ENCODE peak calls at places on chromosomes 2 and 18, in five cellular contexts. F, P, Y, H and M are unnamed samples.

GRCh38 chr2:207902822-207903221 is 122.5 kb downstream of the PLEKHM3 start:
- DNase-seq in F (no peak), P (no peak), Y (no peak), H (no peak), M (no peak)

GRCh38 chr18:31497711-31498449 is at the start of gene DSG2:
- DNase-seq in F (no peak), P (peak), Y (no peak), H (peak), M (no peak)

GRCh38 chr2:219627105-219628100 is at the start of gene SLC4A3:
- DNase-seq in F (no peak), P (peak), Y (peak), H (peak), M (no peak)

GRCh38 chr2:151774506-151774905 is 40.2 kb upstream of the NEB start:
- DNase-seq in F (no peak), P (no peak), Y (peak), H (no peak), M (no peak)

GRCh38 chr2:30385327-30385726 is 61.7 kb upstream of the LCLAT1 start:
- DNase-seq in F (no peak), P (no peak), Y (peak), H (peak), M (no peak)

GRCh38 chr2:68251855-68252406 is 401 bp downstream of the PPP3R1 start:
- DNase-seq in F (peak), P (peak), Y (peak), H (peak), M (peak)

GRCh38 chr2:74979844-74980243 is 21.4 kb downstream of the POLE4 start:
- DNase-seq in F (no peak), P (no peak), Y (no peak), H (no peak), M (no peak)

GRCh38 chr2:17355608-17356329 is 162.5 kb downstream of the RAD51AP2 start:
- DNase-seq in F (no peak), P (no peak), Y (no peak), H (no peak), M (no peak)

GRCh38 chr18:73688851-73689659 is 458.6 kb downstream of the FBXO15 start:
- DNase-seq in F (no peak), P (no peak), Y (peak), H (peak), M (no peak)

GRCh38 chr2:172735646-172736418 is at the start of gene RAPGEF4:
- DNase-seq in F (no peak), P (peak), Y (no peak), H (peak), M (no peak)

GRCh38 chr2:106116248-106116647 is 77.9 kb downstream of the UXS1 start:
- DNase-seq in F (no peak), P (no peak), Y (no peak), H (no peak), M (no peak)

GRCh38 chr18:58599106-58599505 is 29.8 kb downstream of the ALPK2 start:
- DNase-seq in F (no peak), P (no peak), Y (peak), H (no peak), M (no peak)

GRCh38 chr2:168465594-168465993 is 9.5 kb downstream of the CERS6 start:
- DNase-seq in F (no peak), P (no peak), Y (no peak), H (no peak), M (no peak)

GRCh38 chr18:70418551-70419311 is 129.9 kb downstream of the SOCS6 start:
- DNase-seq in F (no peak), P (no peak), Y (no peak), H (no peak), M (no peak)

GRCh38 chr2:65880451-65880850 is 448.1 kb upstream of the SPRED2 start:
- DNase-seq in F (no peak), P (no peak), Y (peak), H (no peak), M (no peak)

GRCh38 chr2:226703501-226703900 is 96.1 kb downstream of the IRS1 start:
- DNase-seq in F (no peak), P (no peak), Y (no peak), H (no peak), M (no peak)

GRCh38 chr2:15684161-15685042 is 92.7 kb downstream of the DDX1 start:
- DNase-seq in F (no peak), P (no peak), Y (no peak), H (no peak), M (no peak)

GRCh38 chr2:53028746-53029423 is 738.7 kb upstream of the CHAC2 start:
- DNase-seq in F (no peak), P (no peak), Y (no peak), H (peak), M (no peak)

GRCh38 chr2:96884299-96885156 is 14.6 kb upstream of the SEMA4C start:
- DNase-seq in F (no peak), P (no peak), Y (no peak), H (no peak), M (no peak)

GRCh38 chr2:105770162-105770561 is 25.4 kb downstream of the NCK2 start:
- DNase-seq in F (no peak), P (no peak), Y (no peak), H (no peak), M (no peak)

GRCh38 chr18:39655341-39655740 is 2089.7 kb upstream of the CELF4 start:
- DNase-seq in F (no peak), P (no peak), Y (no peak), H (no peak), M (no peak)

GRCh38 chr2:177783835-177784448 is 288.6 kb downstream of the PDE11A start:
- DNase-seq in F (no peak), P (no peak), Y (peak), H (no peak), M (no peak)

GRCh38 chr2:230924092-230924469 is 961 bp downstream of the GPR55 start:
- DNase-seq in F (no peak), P (no peak), Y (no peak), H (no peak), M (no peak)

GRCh38 chr2:219314804-219315468 is 5.7 kb upstream of the PTPRN start:
- DNase-seq in F (no peak), P (no peak), Y (no peak), H (no peak), M (no peak)

GRCh38 chr18:44759925-44760342 is 79.2 kb downstream of the SETBP1 start:
- DNase-seq in F (no peak), P (no peak), Y (no peak), H (no peak), M (no peak)

GRCh38 chr2:71071681-71072398 is 3.4 kb downstream of the NAGK start:
- DNase-seq in F (peak), P (no peak), Y (no peak), H (peak), M (no peak)

GRCh38 chr2:240366901-240367300 is 68.6 kb upstream of the GPC1 start:
- DNase-seq in F (no peak), P (no peak), Y (no peak), H (no peak), M (no peak)

GRCh38 chr2:105102963-105103421 is 65.1 kb downstream of the MRPS9 start:
- DNase-seq in F (no peak), P (no peak), Y (peak), H (peak), M (no peak)

GRCh38 chr2:42567806-42568429 is 514 bp upstream of the MTA3 start:
- DNase-seq in F (no peak), P (peak), Y (peak), H (peak), M (no peak)

GRCh38 chr2:54574107-54574859 is 118.2 kb downstream of the SPTBN1 start:
- DNase-seq in F (peak), P (peak), Y (no peak), H (no peak), M (peak)

GRCh38 chr18:79605481-79605880 is 74.1 kb upstream of the CTDP1 start:
- DNase-seq in F (no peak), P (no peak), Y (no peak), H (no peak), M (no peak)

GRCh38 chr2:203951366-203951902 is 14.9 kb downstream of the ICOS start:
- DNase-seq in F (no peak), P (no peak), Y (no peak), H (no peak), M (no peak)

GRCh38 chr2:1723397-1724042 is 20.8 kb downstream of the PXDN start:
- DNase-seq in F (no peak), P (no peak), Y (no peak), H (no peak), M (no peak)

GRCh38 chr2:188976545-188977268 is 2.5 kb downstream of the COL3A1 start:
- DNase-seq in F (no peak), P (no peak), Y (peak), H (no peak), M (no peak)